ENCODE peak calls at places on chromosomes 6 and 20, in five cellular contexts. U is psoas muscle, M is hepatocyte, X is WERI-Rb-1, L is AG10803. T is an unnamed sample.

GRCh38 chr6:42278131-42278853 is 60.6 kb upstream of the MRPS10 start:
- DNase-seq in U (no peak), M (no peak), X (no peak), L (no peak), T (no peak)

GRCh38 chr20:44495257-44495656 is 19.6 kb downstream of the TTPAL start:
- DNase-seq in L (peak), X (no peak), U (no peak), M (peak), T (peak)

GRCh38 chr6:26597821-26598220 is 1.1 kb downstream of the ABT1 start:
- DNase-seq in L (no peak), U (no peak), X (no peak), M (no peak), T (no peak)

GRCh38 chr6:17712573-17712972 is 5.8 kb upstream of the NUP153 start:
- DNase-seq in M (peak), X (no peak), U (no peak), L (no peak), T (no peak)

GRCh38 chr6:97437087-97437486 is 154.1 kb upstream of the MMS22L start:
- DNase-seq in L (peak), U (no peak), X (no peak), M (peak), T (peak)

GRCh38 chr6:71107935-71108420 is 151.1 kb upstream of the B3GAT2 start:
- DNase-seq in U (no peak), X (no peak), M (no peak), L (peak), T (peak)

GRCh38 chr20:20365593-20365992 is 2.3 kb upstream of the INSM1 start:
- DNase-seq in M (no peak), X (no peak), L (no peak), U (no peak), T (no peak)

GRCh38 chr6:11833626-11834592 is 55.3 kb upstream of the ADTRP start:
- DNase-seq in M (no peak), L (no peak), U (no peak), X (no peak), T (no peak)

GRCh38 chr20:58431134-58431533 is 42.1 kb downstream of the VAPB start:
- DNase-seq in U (no peak), X (no peak), M (no peak), L (peak), T (no peak)

GRCh38 chr6:159002432-159003160 is 2.6 kb upstream of the RSPH3 start:
- DNase-seq in U (no peak), M (no peak), L (peak), X (no peak), T (peak)

GRCh38 chr6:9138856-9139426 is 703.6 kb upstream of the SLC35B3 start:
- DNase-seq in M (no peak), L (peak), U (no peak), X (no peak), T (peak)

GRCh38 chr6:5339757-5340156 is 78.4 kb downstream of the FARS2 start:
- DNase-seq in M (no peak), U (no peak), L (no peak), X (no peak), T (no peak)

GRCh38 chr6:71123051-71123450 is 165.6 kb upstream of the OGFRL1 start:
- DNase-seq in X (no peak), L (peak), M (no peak), U (no peak), T (peak)

GRCh38 chr6:125255201-125255600 is 46.6 kb downstream of the HDDC2 start:
- DNase-seq in U (no peak), M (no peak), L (no peak), X (no peak), T (no peak)

GRCh38 chr6:147141690-147142308 is 62.4 kb upstream of the STXBP5 start:
- DNase-seq in X (no peak), L (peak), M (peak), U (no peak), T (peak)

GRCh38 chr20:51233345-51233744 is 210.4 kb upstream of the KCNG1 start:
- DNase-seq in L (no peak), M (no peak), U (no peak), X (no peak), T (no peak)

GRCh38 chr20:642398-643174 is 10.4 kb downstream of the SRXN1 start:
- DNase-seq in U (peak), M (no peak), X (peak), L (no peak), T (no peak)

GRCh38 chr20:2130062-2130591 is 28.5 kb downstream of the STK35 start:
- DNase-seq in U (no peak), L (no peak), X (no peak), M (no peak), T (no peak)

GRCh38 chr6:52160468-52161104 is 25.6 kb upstream of the IL17A start:
- DNase-seq in M (no peak), U (no peak), X (no peak), L (no peak), T (no peak)

GRCh38 chr6:82875573-82876185 is 190.0 kb downstream of the UBE3D start:
- DNase-seq in L (peak), U (no peak), X (no peak), M (no peak), T (peak)

GRCh38 chr6:149884215-149884614 is 13.7 kb downstream of the RAET1E start:
- DNase-seq in M (peak), X (no peak), L (no peak), U (no peak), T (no peak)

GRCh38 chr6:104477569-104477968 is 382.1 kb downstream of the HACE1 start:
- DNase-seq in L (no peak), X (no peak), M (no peak), U (no peak), T (no peak)

GRCh38 chr6:85483041-85483700 is 33.3 kb downstream of the NT5E start:
- DNase-seq in L (peak), M (peak), X (peak), U (peak), T (peak)

GRCh38 chr6:97705568-97705967 is 422.6 kb upstream of the MMS22L start:
- DNase-seq in U (no peak), L (peak), X (no peak), M (no peak), T (peak)

GRCh38 chr6:26366504-26366903 is 1.5 kb downstream of the BTN3A2 start:
- DNase-seq in X (no peak), U (no peak), L (no peak), M (no peak), T (no peak)

GRCh38 chr20:15703171-15703911 is 869.9 kb downstream of the KIF16B start:
- DNase-seq in U (no peak), X (no peak), M (peak), L (no peak), T (peak)

GRCh38 chr20:2692036-2692885 is at the start of gene EBF4:
- DNase-seq in L (no peak), M (peak), U (no peak), X (peak), T (no peak)

GRCh38 chr6:21599074-21599639 is 5.6 kb downstream of the SOX4 start:
- DNase-seq in M (no peak), U (no peak), L (no peak), X (no peak), T (no peak)

GRCh38 chr6:21601341-21601740 is 7.8 kb downstream of the SOX4 start:
- DNase-seq in X (no peak), M (no peak), L (no peak), U (no peak), T (no peak)

GRCh38 chr6:21603516-21603952 is 10.0 kb downstream of the SOX4 start:
- DNase-seq in M (no peak), U (no peak), L (no peak), X (no peak), T (no peak)

GRCh38 chr6:21604081-21604480 is 10.5 kb downstream of the SOX4 start:
- DNase-seq in X (no peak), U (no peak), M (no peak), L (no peak), T (no peak)

GRCh38 chr6:21601932-21602390 is 8.4 kb downstream of the SOX4 start:
- DNase-seq in L (no peak), U (no peak), X (no peak), M (no peak), T (no peak)
- TF ChIP-seq CTCF in L (no peak), U (no peak), X (no peak), M (no peak), T (no peak)

GRCh38 chr20:49568491-49569151 is 684 bp upstream of the PTGIS start:
- DNase-seq in X (no peak), L (no peak), U (no peak), M (peak), T (no peak)

GRCh38 chr20:49563015-49563980 is 4.6 kb downstream of the PTGIS start:
- DNase-seq in X (no peak), M (no peak), L (no peak), U (no peak), T (no peak)

GRCh38 chr20:49567421-49568256 is at the start of gene PTGIS:
- DNase-seq in L (no peak), X (peak), M (peak), U (no peak), T (no peak)

GRCh38 chr20:49569403-49570115 is 1.6 kb upstream of the PTGIS start:
- DNase-seq in M (no peak), X (no peak), L (no peak), U (no peak), T (no peak)

GRCh38 chr20:49566401-49566800 is 1.5 kb downstream of the PTGIS start:
- DNase-seq in M (no peak), L (no peak), X (no peak), U (no peak), T (no peak)
- H3K4me3 ChIP-seq in M (no peak), L (peak), X (no peak), U (peak), T (peak)

DNA sequence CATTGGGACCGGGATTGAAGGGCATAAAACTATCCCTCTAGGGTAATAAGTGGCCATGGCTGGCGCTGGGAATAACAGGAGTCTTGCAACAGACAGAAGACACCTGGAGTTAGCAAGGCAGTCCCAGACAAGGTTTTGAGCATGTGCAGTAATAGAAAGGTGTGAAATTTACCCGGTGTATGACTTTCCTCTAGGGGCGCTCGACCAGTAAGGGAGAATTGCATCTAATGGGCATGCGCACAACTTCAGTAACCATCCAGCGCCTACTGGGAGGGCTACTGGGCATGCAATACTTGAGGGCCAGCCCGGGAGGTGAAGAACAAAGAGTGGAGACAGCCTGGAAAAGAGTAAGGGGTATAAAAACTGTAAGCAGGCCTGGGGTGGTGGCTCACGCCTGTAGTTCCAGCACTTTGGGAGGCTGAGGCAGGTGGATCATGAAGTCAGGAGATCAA is 32.7 kb downstream of the SERPINB6 start:
- DNase-seq in X (no peak), L (no peak), M (no peak), U (no peak), T (no peak)
- TF ChIP-seq CTCF in X (no peak), L (no peak), M (no peak), U (no peak), T (no peak)

DNA sequence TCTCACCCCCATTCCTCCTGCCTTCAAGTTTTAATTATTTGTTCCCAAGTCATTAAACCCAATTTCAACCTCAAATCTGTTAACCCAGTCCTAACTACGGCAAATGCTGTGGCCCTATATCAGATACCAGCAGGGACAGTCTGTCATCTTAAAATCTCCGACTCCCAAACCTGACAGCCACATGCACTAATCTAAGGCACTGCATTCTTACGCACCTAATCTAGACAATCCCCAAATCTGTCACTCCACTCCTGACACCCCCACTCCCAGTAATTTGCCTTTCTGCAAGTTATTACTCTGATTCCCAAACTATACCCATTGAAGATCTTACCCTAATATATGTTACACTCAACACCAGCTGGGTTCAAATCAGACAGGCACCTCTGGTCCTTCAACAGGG is 2.5 kb downstream of the MTCH1 start:
- DNase-seq in L (no peak), U (no peak), X (no peak), M (no peak), T (no peak)
- H3K4me3 ChIP-seq in L (peak), U (peak), X (no peak), M (no peak), T (no peak)

DNA sequence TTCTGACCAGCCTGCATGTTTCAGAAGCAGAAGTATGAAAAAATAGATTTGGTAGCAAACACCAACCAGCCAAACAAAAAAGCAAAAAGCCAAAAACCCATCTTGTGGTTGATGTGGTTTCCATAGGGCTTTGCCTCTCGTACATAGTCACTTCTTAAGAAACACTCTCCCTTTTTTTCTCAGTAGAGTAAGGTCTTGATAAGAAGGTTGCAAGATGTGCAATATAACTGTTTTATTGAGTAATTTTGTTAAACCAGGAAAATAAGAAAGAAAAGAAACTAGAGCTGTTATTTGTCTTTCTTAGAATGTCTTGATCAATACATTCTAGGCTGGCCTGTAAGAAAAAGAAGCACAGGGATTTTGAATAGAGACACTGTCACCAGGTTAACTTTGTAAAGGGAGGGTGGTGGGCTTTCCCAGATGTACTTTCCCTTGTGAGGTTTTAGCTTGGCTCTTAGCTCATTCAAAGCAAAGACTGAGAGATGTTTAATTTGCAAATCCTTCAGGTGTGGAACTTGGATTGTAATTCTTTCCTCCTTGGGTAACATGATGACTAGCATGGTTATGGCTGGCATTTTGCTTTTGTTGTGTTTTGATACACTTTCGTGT is 49.7 kb downstream of the AKAP12 start:
- DNase-seq in L (no peak), U (no peak), M (no peak), X (no peak), T (no peak)
- TF ChIP-seq CTCF in L (no peak), U (no peak), M (no peak), X (no peak), T (no peak)

GRCh38 chr6:79201935-79202334 is 32.5 kb downstream of the HMGN3 start:
- DNase-seq in X (no peak), M (no peak), U (no peak), L (no peak), T (no peak)

GRCh38 chr6:79193971-79194370 is 40.5 kb downstream of the HMGN3 start:
- DNase-seq in M (no peak), X (no peak), U (no peak), L (no peak), T (no peak)

GRCh38 chr6:79201127-79201526 is 33.4 kb downstream of the HMGN3 start:
- DNase-seq in X (no peak), U (no peak), L (no peak), M (no peak), T (no peak)

DNA sequence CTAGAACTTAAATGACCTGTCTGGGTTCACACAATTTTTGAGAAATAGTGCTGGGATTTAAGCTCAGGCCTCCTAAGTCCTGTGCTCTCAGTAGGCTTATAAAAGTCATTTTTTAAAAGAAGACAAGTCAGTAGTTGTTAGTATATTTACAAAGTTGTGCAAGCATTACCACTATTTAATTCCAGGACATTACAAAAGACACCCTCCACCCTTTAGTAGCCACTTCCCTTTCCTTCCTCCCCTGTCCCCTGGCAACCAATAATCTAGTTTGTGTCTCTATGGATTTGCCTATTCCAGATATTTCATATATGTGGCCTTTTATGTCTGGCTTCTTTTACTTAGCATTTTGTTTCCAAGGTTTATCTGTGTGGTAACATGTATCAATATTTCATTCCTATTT is 37.6 kb downstream of the HMGN3 start:
- DNase-seq in X (no peak), U (no peak), M (no peak), L (no peak), T (no peak)
- H3K4me3 ChIP-seq in X (no peak), U (no peak), M (no peak), L (no peak), T (no peak)

GRCh38 chr20:62363920-62364851 is 2.9 kb downstream of the LAMA5 start:
- DNase-seq in L (no peak), X (peak), U (peak), M (peak), T (no peak)

GRCh38 chr20:62362590-62362940 is 4.5 kb downstream of the LAMA5 start:
- DNase-seq in X (peak), U (no peak), M (peak), L (no peak), T (no peak)

GRCh38 chr20:62361799-62362589 is 5.1 kb downstream of the LAMA5 start:
- DNase-seq in M (peak), X (no peak), L (no peak), U (peak), T (no peak)

GRCh38 chr20:62364911-62365736 is 2.0 kb downstream of the LAMA5 start:
- DNase-seq in U (peak), M (peak), L (no peak), X (peak), T (no peak)

GRCh38 chr20:62362991-62363919 is 3.9 kb downstream of the LAMA5 start:
- DNase-seq in L (no peak), M (peak), U (peak), X (peak), T (no peak)
- TF ChIP-seq CTCF in L (no peak), M (peak), U (no peak), X (peak), T (peak)

DNA sequence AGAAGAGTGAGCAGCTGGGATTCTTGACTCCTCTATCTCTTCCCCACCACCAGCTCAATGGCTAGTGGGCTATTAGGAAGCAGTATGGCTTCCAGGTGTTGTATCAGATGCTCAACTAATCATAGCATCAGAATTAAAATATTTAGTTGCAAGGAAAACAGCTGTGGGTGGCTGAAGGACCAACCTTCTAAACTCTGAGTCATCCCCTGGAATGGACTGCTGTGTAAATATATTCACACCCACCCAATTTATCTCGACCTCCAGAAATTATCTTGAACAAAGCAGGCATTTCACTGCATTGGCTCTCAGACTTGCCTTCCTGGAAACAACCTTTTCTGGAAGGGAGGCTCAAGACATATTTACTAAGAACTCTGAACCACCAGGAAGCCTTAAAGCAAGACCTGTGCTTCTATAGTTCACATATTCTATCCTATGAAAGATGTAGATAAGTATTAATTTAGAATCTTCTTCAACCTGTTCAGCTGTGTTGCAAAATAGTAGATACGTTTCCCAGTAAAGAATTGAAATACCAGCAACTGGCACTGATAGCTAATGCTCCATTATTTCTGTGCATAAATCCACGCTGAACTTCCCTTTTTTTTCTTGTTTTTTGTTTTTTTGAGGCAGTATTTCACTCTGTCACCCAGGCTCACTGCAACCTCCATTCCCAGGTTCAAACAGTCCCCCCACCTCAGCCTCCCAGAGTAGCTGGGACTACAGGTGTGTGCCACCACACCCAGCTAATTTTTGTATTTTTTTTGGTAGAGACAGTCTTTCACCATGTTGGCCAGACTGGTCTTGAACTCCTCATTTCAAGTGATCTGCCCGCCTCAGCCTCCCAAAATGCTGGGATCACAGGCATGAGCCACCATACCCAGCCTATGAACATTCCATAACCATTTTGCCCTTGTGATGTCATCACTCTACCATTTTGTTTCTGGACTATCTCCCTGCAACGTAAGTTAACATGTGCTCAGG is 56.9 kb upstream of the CD2AP start:
- DNase-seq in M (peak), U (no peak), X (no peak), L (no peak), T (peak)
- H3K4me3 ChIP-seq in M (no peak), U (no peak), X (no peak), L (no peak), T (no peak)

GRCh38 chr6:107636486-107636885 is 146.6 kb downstream of the SOBP start:
- DNase-seq in M (no peak), U (no peak), X (no peak), L (no peak), T (no peak)
- TF ChIP-seq CTCF in M (no peak), U (no peak), X (peak), L (no peak), T (no peak)

GRCh38 chr20:8132015-8132631 is at the start of gene PLCB1:
- DNase-seq in M (peak), X (peak), L (peak), U (peak), T (peak)
- H3K4me3 ChIP-seq in M (peak), X (peak), L (peak), U (peak), T (peak)